ENCODE peak calls at places on chromosomes 13 and 19, in seven cellular contexts. A is IMR-90, X is neuronal stem cell, W is H9, M is mesendoderm, N is H1, G is trophoblast cell. Y is an unnamed sample.

GRCh38 chr13:40813662-40814454 is 24.4 kb downstream of the SLC25A15 start:
- DNase-seq in A (peak; percentile 34), X (no peak), W (peak; percentile 44), M (peak; percentile 50), N (peak; percentile 57), G (peak; percentile 40), Y (peak; percentile 32)

GRCh38 chr19:32595491-32595890 is 14.5 kb downstream of the PDCD5 start:
- DNase-seq in A (no peak), X (no peak), W (no peak), M (no peak), N (no peak), G (no peak), Y (no peak)

GRCh38 chr13:66933994-66934393 is 296.1 kb downstream of the PCDH9 start:
- DNase-seq in A (peak; percentile 90), X (no peak), W (no peak), M (no peak), N (no peak), G (no peak), Y (peak; percentile 38)

GRCh38 chr19:11142528-11143171 is 12.9 kb downstream of the SPC24 start:
- DNase-seq in A (peak; percentile 95), X (peak; percentile 57), W (peak; percentile 92), M (peak; percentile 92), N (no peak), G (peak; percentile 73), Y (peak; percentile 96)

GRCh38 chr13:25171517-25172302 is at the start of gene AMER2:
- DNase-seq in A (no peak), X (peak; percentile 57), W (no peak), M (peak; percentile 36), N (peak; percentile 64), G (peak; percentile 39), Y (peak; percentile 35)

GRCh38 chr13:80419416-80419815 is 78.5 kb upstream of the SPRY2 start:
- DNase-seq in A (no peak), X (no peak), W (no peak), M (no peak), N (no peak), G (no peak), Y (no peak)

GRCh38 chr13:31775686-31776085 is 36.4 kb downstream of the RXFP2 start:
- DNase-seq in A (no peak), X (no peak), W (no peak), M (no peak), N (no peak), G (no peak), Y (no peak)

GRCh38 chr13:30744056-30744684 is 8.8 kb downstream of the ALOX5AP start:
- DNase-seq in A (peak; percentile 61), X (no peak), W (no peak), M (no peak), N (no peak), G (peak; percentile 62), Y (peak; percentile 86)

GRCh38 chr19:54188224-54188871 is 1.0 kb downstream of the MBOAT7 start:
- DNase-seq in A (peak; percentile 61), X (no peak), W (peak; percentile 34), M (peak; percentile 62), N (no peak), G (peak; percentile 13), Y (peak; percentile 65)

GRCh38 chr19:45826934-45827333 is 11.8 kb upstream of the RSPH6A start:
- DNase-seq in A (no peak), X (no peak), W (no peak), M (no peak), N (no peak), G (no peak), Y (no peak)

GRCh38 chr13:27038323-27038722 is 133.3 kb downstream of the USP12 start:
- DNase-seq in A (peak; percentile 74), X (no peak), W (no peak), M (no peak), N (no peak), G (peak; percentile 49), Y (peak; percentile 82)

DNA sequence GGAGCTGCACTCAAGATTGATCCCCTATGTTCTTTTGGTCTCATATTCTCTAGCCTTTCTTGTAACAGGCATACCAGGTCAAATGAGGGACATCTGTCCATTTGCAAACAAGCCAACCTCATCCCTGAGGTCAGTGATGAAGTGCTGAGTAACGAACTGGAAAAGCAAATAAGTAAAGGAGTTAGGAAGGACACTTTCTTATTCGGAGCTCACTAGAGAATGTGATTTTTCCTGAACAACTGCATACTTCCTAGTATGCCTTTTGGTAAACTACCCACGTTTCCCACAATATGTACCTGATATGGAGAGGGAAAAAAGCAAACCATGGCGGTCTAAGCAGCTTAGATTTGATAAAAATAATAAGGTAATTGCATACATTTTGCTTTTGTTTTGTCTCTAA is 91.0 kb upstream of the MYCBP2 start:
- DNase-seq in A (no peak), X (no peak), W (no peak), M (no peak), N (no peak), G (peak; percentile 89), Y (no peak)
- H3K4ac ChIP-seq in A (no peak overlapping the region), X (no peak overlapping the region), W (no peak overlapping the region), M (no peak overlapping the region), N (no peak overlapping the region), G (no peak overlapping the region), Y (no peak overlapping the region)

DNA sequence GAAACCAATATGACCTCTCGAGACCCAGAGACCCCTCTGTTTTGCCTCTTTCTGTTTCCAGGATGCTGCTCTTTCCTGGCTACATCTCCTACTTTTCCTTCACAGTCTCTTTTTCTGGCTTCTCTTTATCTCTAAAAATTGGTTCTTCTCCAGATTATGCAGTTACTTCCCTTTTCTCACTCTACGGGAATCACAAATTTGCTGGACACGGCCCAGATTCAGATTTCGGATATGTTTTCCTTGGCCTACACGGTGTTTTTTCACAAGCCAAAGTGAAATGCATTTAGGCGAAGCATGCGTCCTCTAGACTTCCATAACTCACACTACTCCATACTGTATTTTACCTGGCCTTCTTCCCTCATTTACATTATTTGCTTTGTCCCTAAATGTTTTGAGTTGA is 214.7 kb upstream of the MIR17HG start:
- DNase-seq in A (no peak), X (no peak), W (no peak), M (no peak), N (no peak), G (no peak), Y (no peak)
- H3K23ac ChIP-seq in A (no peak overlapping the region), X (no peak overlapping the region), W (no peak overlapping the region), M (no peak overlapping the region), N (no peak overlapping the region), G (no peak overlapping the region), Y (no peak overlapping the region)

DNA sequence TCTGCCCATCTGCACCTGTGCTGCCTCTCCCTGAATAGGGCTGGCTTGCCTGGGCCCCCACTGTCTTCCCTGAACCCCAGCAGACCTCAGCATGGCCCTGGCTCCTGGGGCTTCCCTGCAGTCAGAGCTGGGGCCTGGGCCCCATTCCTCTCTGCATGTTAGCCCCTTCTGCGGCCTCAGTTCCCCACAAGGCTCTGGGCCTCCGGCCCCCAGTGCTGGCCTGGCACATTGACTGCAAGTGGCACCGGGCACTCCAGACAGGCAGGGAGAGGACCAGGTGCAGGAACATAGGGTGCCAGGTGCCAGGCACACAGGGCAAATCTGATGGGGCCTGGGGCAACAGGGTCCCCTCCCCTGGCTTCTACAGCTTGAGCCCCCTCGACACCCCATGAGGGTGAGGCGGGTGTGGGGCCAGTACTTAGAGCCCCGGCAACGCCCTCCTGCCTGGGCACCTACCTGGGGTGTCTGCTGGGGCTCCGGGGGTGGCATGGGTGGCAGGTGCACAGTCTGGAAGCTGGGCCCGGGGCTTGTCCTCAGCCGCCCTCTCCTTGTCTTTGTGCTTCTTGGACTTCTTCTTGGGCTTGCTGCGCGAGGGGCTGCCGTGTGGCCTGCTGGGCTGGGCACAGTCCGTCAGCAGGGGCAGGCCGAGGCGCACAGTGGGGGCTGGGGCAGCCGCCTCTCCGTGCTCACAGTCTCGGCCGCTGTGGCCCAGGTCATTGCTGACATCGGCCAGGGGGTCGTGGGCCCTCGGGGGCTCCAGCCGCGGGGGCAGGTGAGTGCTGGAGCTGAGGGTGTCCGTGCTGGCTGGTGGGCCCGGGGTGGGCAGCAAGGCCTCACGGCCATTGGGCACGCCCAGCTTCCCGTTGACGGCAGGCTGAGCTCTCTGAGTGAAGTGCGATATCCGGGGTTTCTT is 12.3 kb upstream of the ISYNA1 start:
- DNase-seq in A (no peak), X (no peak), W (no peak), M (no peak), N (no peak), G (no peak), Y (no peak)
- H3K4ac ChIP-seq in A (no peak overlapping the region), X (peak overlapping the region; percentile 78), W (no peak overlapping the region), M (no peak overlapping the region), N (no peak overlapping the region), G (peak overlapping the region; percentile 57), Y (no peak overlapping the region)

GRCh38 chr19:6232567-6232966 is 47.2 kb downstream of the MLLT1 start:
- DNase-seq in A (peak; percentile 88), X (no peak), W (no peak), M (no peak), N (no peak), G (no peak), Y (peak; percentile 62)

GRCh38 chr19:6233827-6234511 is 45.8 kb downstream of the MLLT1 start:
- DNase-seq in A (no peak), X (no peak), W (no peak), M (no peak), N (no peak), G (no peak), Y (no peak)

GRCh38 chr19:6233051-6233826 is 46.5 kb downstream of the MLLT1 start:
- DNase-seq in A (peak; percentile 43), X (no peak), W (no peak), M (no peak), N (no peak), G (no peak), Y (no peak)

GRCh38 chr19:6235031-6235951 is 44.5 kb downstream of the MLLT1 start:
- DNase-seq in A (no peak), X (no peak), W (no peak), M (no peak), N (no peak), G (no peak), Y (no peak)

DNA sequence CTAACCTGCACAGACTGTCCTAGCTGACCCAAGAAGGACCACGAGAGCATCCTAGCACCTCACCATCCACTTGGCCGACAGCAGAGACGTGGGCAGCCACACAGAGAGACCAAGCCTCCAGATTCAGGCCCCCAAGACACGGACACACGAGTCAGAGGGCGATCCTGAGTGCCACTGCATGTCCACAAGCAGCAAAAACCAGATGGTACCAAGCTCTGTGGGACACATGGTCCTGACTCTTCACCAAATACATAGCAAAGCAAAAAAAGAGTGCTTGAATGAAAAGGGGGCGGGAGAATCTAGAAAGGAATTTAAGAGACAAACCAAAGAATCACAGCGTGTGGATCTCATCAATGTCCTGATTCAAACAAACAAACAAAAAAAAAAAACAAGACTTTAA is 45.2 kb downstream of the MLLT1 start:
- DNase-seq in A (peak; percentile 15), X (no peak), W (no peak), M (no peak), N (no peak), G (no peak), Y (peak; percentile 9)
- H3K23ac ChIP-seq in A (peak overlapping the region; percentile 85), X (no peak overlapping the region), W (no peak overlapping the region), M (no peak overlapping the region), N (no peak overlapping the region), G (no peak overlapping the region), Y (no peak overlapping the region)

Y was measured in mesenchymal stem cell.